ENCODE peak calls at places on chromosomes 7 and 10, in four cellular contexts. Z is body of pancreas, S is left ventricle myocardium inferior, P is right atrium auricular region. K is an unnamed sample.

GRCh38 chr7:105766421-105767191 is 109.8 kb downstream of the ATXN7L1 start:
- DNase-seq in P (no peak), S (no peak), Z (no peak), K (no peak)

GRCh38 chr7:102064361-102065025 is 222.2 kb upstream of the SH2B2 start:
- DNase-seq in P (no peak), Z (no peak), S (peak), K (peak)

GRCh38 chr10:122462533-122463465 is 1.4 kb downstream of the HTRA1 start:
- DNase-seq in S (peak), Z (peak), P (no peak), K (no peak)

GRCh38 chr10:92970301-92971070 is 90.1 kb upstream of the CYP26C1 start:
- DNase-seq in S (no peak), Z (no peak), P (no peak), K (peak)

GRCh38 chr10:132452216-132452650 is 55.2 kb downstream of the PWWP2B start:
- DNase-seq in P (no peak), Z (no peak), S (no peak), K (no peak)

GRCh38 chr10:75508239-75508813 is 76.9 kb downstream of the LRMDA start:
- DNase-seq in P (no peak), S (no peak), Z (no peak), K (peak)

GRCh38 chr10:127735156-127735555 is 1.8 kb upstream of the FOXI2 start:
- DNase-seq in Z (no peak), P (no peak), S (no peak), K (no peak)

GRCh38 chr7:145036592-145037386 is 200.9 kb upstream of the TPK1 start:
- DNase-seq in Z (peak), S (no peak), P (no peak), K (peak)

GRCh38 chr7:129840757-129841156 is 112.0 kb downstream of the UBE2H start:
- DNase-seq in P (no peak), S (no peak), Z (no peak), K (no peak)

GRCh38 chr7:21507627-21508343 is 35.1 kb upstream of the DNAH11 start:
- DNase-seq in P (no peak), Z (peak), S (no peak), K (peak)

GRCh38 chr10:96310359-96310669 is 6.1 kb downstream of the DNTT start:
- DNase-seq in S (no peak), Z (no peak), P (no peak), K (no peak)

GRCh38 chr7:29337628-29338116 is 143.1 kb downstream of the CHN2 start:
- DNase-seq in Z (no peak), P (no peak), S (no peak), K (no peak)

GRCh38 chr10:133091316-133091715 is 3.6 kb downstream of the ADGRA1 start:
- DNase-seq in P (no peak), Z (no peak), S (no peak), K (no peak)

GRCh38 chr7:158950914-158951635 is 94.7 kb downstream of the DYNC2I1 start:
- DNase-seq in S (no peak), P (no peak), Z (no peak), K (no peak)

GRCh38 chr10:6396652-6397051 is 183.4 kb downstream of the PRKCQ start:
- DNase-seq in S (no peak), Z (no peak), P (no peak), K (peak)

GRCh38 chr7:149261321-149261828 is 621 bp upstream of the ZNF783 start:
- DNase-seq in P (no peak), S (no peak), Z (no peak), K (no peak)

GRCh38 chr10:36608251-36608650 is 517.1 kb upstream of the ANKRD30A start:
- DNase-seq in S (no peak), P (no peak), Z (no peak), K (no peak)

GRCh38 chr10:17086865-17087264 is 42.7 kb downstream of the CUBN start:
- DNase-seq in P (no peak), S (no peak), Z (no peak), K (no peak)

GRCh38 chr7:138613630-138614029 is 87.5 kb downstream of the SVOPL start:
- DNase-seq in S (no peak), P (no peak), Z (no peak), K (no peak)

GRCh38 chr10:13485623-13486022 is 43.2 kb downstream of the BEND7 start:
- DNase-seq in Z (no peak), P (no peak), S (no peak), K (no peak)

GRCh38 chr7:38561166-38561565 is 70.0 kb downstream of the AMPH start:
- DNase-seq in P (no peak), Z (no peak), S (no peak), K (peak)

GRCh38 chr10:32377458-32378370 is 30.8 kb upstream of the EPC1 start:
- DNase-seq in P (no peak), Z (peak), S (no peak), K (peak)

GRCh38 chr7:94908204-94909022 is 1.0 kb downstream of the PPP1R9A start:
- DNase-seq in P (no peak), Z (peak), S (peak), K (no peak)

GRCh38 chr7:157837047-157837446 is 500.2 kb downstream of the DNAJB6 start:
- DNase-seq in Z (no peak), S (no peak), P (no peak), K (no peak)

DNA sequence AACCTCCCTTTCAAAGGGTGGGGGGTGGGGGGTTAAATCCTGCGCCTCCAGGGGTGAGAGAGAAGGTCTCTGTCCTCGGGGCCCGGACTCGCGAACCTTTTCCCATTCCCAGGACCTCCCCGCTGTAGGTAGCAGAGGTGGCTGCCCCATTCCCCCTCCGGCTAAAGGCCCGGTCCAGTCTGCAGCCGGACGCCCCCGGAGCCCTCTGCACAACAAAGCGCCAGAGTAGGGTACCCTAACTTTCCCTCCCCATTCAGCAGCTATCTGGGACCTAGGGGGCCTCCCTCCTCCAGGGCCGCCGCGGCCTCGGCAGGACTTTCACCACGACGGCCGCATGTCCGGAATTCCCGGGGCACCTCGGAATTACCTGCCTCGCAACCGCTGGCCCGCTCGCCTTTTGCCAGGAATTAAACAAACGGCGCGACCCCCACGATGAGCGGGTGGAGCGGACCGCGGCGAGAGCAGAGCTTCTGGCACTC is 1.7 kb downstream of the CDK6 start:
- DNase-seq in Z (peak), P (no peak), S (no peak), K (peak)
- H3K27ac ChIP-seq in Z (peak), P (peak), S (peak), K (peak)

GRCh38 chr10:43078986-43079273 is 2.1 kb downstream of the RET start:
- DNase-seq in S (peak), P (no peak), Z (no peak), K (peak)
- TF ChIP-seq CTCF in S (peak), P (peak), Z (no peak), K (peak)

DNA sequence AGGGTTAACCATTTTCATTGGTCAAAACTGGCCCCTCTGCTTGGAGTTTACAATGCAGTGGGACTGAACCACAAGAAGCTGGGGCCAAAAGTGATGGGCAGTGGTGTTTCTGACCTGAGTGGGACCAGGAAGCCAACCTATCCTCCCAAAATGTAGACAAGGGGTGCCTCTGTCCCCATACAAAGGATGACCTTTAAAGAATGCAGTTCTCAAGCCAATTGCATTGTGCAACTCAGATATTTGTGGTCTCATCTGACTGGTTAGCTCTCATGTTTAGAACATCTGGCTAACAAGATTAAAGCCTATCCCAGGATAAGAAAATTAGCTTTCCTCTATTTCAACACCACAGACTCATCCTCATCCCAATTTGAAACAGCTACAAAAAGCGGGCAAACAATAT is 26.8 kb downstream of the ELMO1 start:
- DNase-seq in S (no peak), Z (no peak), P (no peak), K (no peak)
- H3K27ac ChIP-seq in S (peak), Z (no peak), P (peak), K (no peak)

DNA sequence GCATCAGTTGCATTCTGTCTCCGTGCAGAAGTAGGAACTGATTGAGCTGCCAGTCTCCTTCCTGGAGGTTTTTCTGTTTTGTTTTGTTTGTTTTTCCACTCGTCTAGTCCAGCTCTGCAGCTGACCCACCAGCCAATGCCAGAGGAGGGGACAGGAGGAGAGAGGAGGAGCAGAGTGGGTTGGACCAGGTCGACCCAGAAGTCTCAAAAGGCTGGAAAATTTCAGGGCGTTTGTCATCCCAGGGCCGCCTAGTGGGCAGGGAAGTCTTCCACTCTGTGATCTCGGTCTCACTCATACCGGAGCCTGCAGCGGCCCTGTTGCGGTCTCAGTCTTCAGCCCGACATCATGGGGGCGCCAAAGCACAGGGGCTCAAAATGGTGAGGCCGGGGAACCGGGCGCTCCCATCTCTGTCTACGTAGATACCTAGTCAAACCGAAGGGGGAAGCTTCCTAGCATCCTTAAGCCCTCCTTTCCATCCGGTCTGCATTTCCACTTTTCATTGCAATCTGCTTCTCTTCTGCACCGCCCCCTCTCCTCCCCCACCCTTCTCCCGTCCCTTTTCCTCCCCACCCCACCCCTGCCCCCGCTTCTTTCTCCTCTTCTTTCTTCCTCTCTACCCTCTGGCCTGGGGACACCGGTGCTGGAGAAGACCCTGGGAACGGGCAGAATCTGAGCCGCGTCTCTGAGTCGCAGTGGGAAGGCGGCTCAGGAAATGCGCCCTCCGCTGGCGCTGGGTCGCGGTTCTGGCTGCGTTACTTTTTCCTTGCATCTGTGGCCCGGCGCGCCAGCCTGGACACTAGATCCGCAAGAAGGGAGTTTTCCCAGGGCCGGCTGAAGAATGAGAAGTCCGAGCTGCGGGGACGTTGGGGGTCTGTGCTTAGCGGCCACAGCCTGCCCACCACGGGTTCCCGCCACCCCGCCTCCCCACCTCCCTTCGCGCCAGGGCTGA is 16.2 kb upstream of the PAX2 start:
- DNase-seq in S (no peak), Z (peak), P (no peak), K (no peak)
- TF ChIP-seq CTCF in S (peak), Z (peak), P (peak), K (peak)

GRCh38 chr7:111363099-111363498 is 199.2 kb downstream of the IMMP2L start:
- DNase-seq in P (no peak), Z (no peak), S (no peak), K (no peak)

GRCh38 chr7:111358915-111359314 is 203.4 kb downstream of the IMMP2L start:
- DNase-seq in P (no peak), S (no peak), Z (no peak), K (no peak)

GRCh38 chr7:111362660-111363059 is 199.6 kb downstream of the IMMP2L start:
- DNase-seq in P (no peak), Z (no peak), S (no peak), K (peak)

GRCh38 chr7:111370002-111370401 is 192.3 kb downstream of the IMMP2L start:
- DNase-seq in P (no peak), Z (no peak), S (no peak), K (peak)

DNA sequence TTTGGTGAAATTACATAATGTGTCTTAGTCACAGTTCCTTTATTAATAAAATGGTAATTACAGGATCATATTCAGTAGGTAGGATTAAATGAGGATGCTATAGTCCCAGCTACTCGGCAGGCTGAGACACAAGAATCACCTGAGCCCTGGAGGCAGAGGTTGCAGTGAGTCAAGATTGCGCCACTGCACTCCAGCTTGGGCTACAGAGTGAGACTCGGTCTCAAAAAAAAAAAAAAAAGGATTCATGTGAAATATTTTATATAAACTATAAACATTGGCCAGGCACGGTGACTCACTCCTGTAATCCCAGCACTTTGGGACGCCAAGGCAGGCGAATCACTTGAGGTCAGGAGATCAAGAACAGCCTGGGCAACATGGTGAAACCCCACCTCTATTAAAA is 197.9 kb downstream of the IMMP2L start:
- DNase-seq in P (no peak), S (no peak), Z (no peak), K (peak)
- H3K27ac ChIP-seq in P (no peak), S (no peak), Z (no peak), K (peak)

GRCh38 chr7:31699050-31699449 is 12.0 kb downstream of the PPP1R17 start:
- DNase-seq in P (no peak), Z (no peak), S (no peak), K (no peak)
- TF ChIP-seq CTCF in P (no peak), Z (no peak), S (no peak), K (no peak)

K was measured in foreskin keratinocyte.